ENCODE peak calls at places on chromosome 18, in four cellular contexts. I is GM12878, S is HepG2, U is H1. R is an unnamed sample.

GRCh38 chr18:62177271-62177670 is 9.6 kb downstream of the PIGN start:
- DNase-seq in U (no peak), S (no peak), I (no peak), R (no peak)

GRCh38 chr18:69538849-69539248 is 138.2 kb downstream of the DOK6 start:
- DNase-seq in S (no peak), U (no peak), I (no peak), R (no peak)

GRCh38 chr18:12246849-12247808 is 7.0 kb upstream of the CIDEA start:
- DNase-seq in I (no peak), S (peak), U (peak), R (peak)

GRCh38 chr18:34592961-34593382 is 117.1 kb upstream of the DTNA start:
- DNase-seq in U (no peak), I (no peak), S (no peak), R (no peak)

GRCh38 chr18:80241919-80242777 is 5.2 kb downstream of the PARD6G start:
- DNase-seq in U (no peak), I (no peak), S (no peak), R (no peak)

GRCh38 chr18:14912967-14913366 is 165.0 kb downstream of the ANKRD30B start:
- DNase-seq in S (no peak), I (no peak), U (no peak), R (no peak)

GRCh38 chr18:48295586-48296311 is 113.4 kb downstream of the ZBTB7C start:
- DNase-seq in I (no peak), S (peak), U (no peak), R (no peak)

GRCh38 chr18:51621103-51621969 is 423.9 kb upstream of the MEX3C start:
- DNase-seq in U (peak), I (peak), S (peak), R (peak)

GRCh38 chr18:7117390-7118355 is at the start of gene LAMA1:
- DNase-seq in S (no peak), U (peak), I (no peak), R (no peak)

GRCh38 chr18:63138469-63139340 is 180.9 kb downstream of the BCL2 start:
- DNase-seq in U (peak), S (no peak), I (peak), R (peak)

GRCh38 chr18:36096955-36097354 is 29.6 kb upstream of the RPRD1A start:
- DNase-seq in U (no peak), S (no peak), I (no peak), R (no peak)

GRCh38 chr18:6628189-6628588 is 101.3 kb upstream of the ARHGAP28 start:
- DNase-seq in U (no peak), S (no peak), I (no peak), R (no peak)

GRCh38 chr18:64271264-64271663 is 122.4 kb upstream of the LINC00305 start:
- DNase-seq in U (no peak), S (no peak), I (no peak), R (no peak)

GRCh38 chr18:59026364-59026763 is 113.3 kb upstream of the SEC11C start:
- DNase-seq in U (no peak), S (no peak), I (no peak), R (no peak)

GRCh38 chr18:79585395-79586370 is 93.9 kb upstream of the CTDP1 start:
- DNase-seq in S (no peak), I (no peak), U (no peak), R (peak)

GRCh38 chr18:8162797-8163196 is 446.4 kb upstream of the RAB12 start:
- DNase-seq in S (no peak), U (no peak), I (no peak), R (no peak)

GRCh38 chr18:72652990-72653593 is 109.0 kb upstream of the CBLN2 start:
- DNase-seq in S (peak), I (no peak), U (peak), R (peak)

GRCh38 chr18:5853253-5853652 is 42.1 kb downstream of the TMEM200C start:
- DNase-seq in U (no peak), S (no peak), I (no peak), R (no peak)

GRCh38 chr18:79465392-79465991 is 69.8 kb downstream of the NFATC1 start:
- DNase-seq in S (no peak), I (peak), U (no peak), R (no peak)

GRCh38 chr18:54521846-54522245 is 69.2 kb upstream of the DYNAP start:
- DNase-seq in S (no peak), U (no peak), I (no peak), R (no peak)
- TF ChIP-seq BRCA1 in S (no peak), U (no peak), I (no peak), R (no peak)

GRCh38 chr18:11147962-11148654 is 1.3 kb downstream of the PIEZO2 start:
- DNase-seq in I (no peak), U (no peak), S (no peak), R (no peak)
- TF ChIP-seq CEBPB in I (no peak), U (no peak), S (no peak), R (no peak)

GRCh38 chr18:3604260-3604625 is 154.3 kb downstream of the TGIF1 start:
- DNase-seq in U (no peak), S (no peak), I (no peak), R (no peak)

GRCh38 chr18:3604626-3605408 is 154.8 kb downstream of the TGIF1 start:
- DNase-seq in I (peak), S (peak), U (no peak), R (no peak)

GRCh38 chr18:3607309-3608098 is 157.5 kb downstream of the TGIF1 start:
- DNase-seq in I (no peak), S (no peak), U (no peak), R (no peak)

GRCh38 chr18:3603460-3604259 is 153.7 kb downstream of the TGIF1 start:
- DNase-seq in U (peak), I (no peak), S (peak), R (peak)

DNA sequence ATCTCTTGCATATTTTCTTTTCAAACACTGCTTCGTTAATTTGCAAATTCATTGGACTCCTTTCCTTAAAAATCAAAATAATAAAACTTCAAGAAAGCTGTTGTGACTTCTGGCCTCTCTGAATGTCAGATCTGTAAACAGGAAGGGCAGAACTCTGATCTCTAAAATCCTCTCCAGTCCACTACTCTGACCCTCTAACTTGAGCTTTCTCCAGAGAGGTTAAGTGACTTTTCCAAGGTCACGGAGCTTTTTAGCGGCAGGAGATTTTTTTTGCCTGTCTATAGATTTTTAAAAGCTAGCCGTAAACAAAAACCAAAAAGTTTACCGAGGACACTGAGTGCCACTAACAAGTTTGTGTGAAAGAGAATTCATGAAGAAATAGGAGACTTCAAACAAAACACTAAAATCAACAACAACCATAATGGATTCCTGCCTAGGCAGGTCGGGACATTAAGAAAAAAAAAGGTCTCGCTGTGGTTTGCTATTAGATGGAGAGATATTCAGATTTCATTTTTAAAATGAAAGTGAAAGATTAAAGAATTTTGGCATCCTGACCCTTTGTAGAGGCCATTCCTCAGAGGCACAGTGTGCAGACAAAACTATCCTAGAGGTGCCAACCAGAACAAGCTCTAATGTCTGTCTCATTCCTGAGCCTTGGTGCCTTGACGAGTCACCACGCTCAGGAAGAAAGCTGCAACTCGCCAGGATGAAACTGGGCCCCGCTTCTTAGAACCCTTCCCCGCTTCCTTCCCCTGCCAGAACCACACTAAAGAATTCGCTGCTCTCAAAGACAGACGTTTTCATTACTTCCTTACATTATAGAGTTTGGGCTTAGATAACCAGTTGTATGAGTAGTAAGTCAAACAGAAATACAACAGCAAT is 155.8 kb downstream of the TGIF1 start:
- DNase-seq in S (no peak), U (no peak), I (no peak), R (no peak)
- TF ChIP-seq BRCA1 in S (no peak), U (no peak), I (no peak), R (no peak)

GRCh38 chr18:808086-808485 is 4.0 kb downstream of the YES1 start:
- DNase-seq in U (no peak), S (no peak), I (no peak), R (peak)
- TF ChIP-seq CEBPB in U (no peak), S (no peak), I (no peak), R (no peak)

GRCh38 chr18:50571606-50572005 is 11.7 kb downstream of the MAPK4 start:
- DNase-seq in S (no peak), U (no peak), I (no peak), R (no peak)
- TF ChIP-seq BRCA1 in S (no peak), U (no peak), I (no peak), R (no peak)

GRCh38 chr18:29874519-29875098 is 1167.9 kb downstream of the DSC3 start:
- DNase-seq in I (no peak), U (no peak), S (peak), R (peak)
- TF ChIP-seq CEBPB in I (no peak), U (no peak), S (no peak), R (no peak)

DNA sequence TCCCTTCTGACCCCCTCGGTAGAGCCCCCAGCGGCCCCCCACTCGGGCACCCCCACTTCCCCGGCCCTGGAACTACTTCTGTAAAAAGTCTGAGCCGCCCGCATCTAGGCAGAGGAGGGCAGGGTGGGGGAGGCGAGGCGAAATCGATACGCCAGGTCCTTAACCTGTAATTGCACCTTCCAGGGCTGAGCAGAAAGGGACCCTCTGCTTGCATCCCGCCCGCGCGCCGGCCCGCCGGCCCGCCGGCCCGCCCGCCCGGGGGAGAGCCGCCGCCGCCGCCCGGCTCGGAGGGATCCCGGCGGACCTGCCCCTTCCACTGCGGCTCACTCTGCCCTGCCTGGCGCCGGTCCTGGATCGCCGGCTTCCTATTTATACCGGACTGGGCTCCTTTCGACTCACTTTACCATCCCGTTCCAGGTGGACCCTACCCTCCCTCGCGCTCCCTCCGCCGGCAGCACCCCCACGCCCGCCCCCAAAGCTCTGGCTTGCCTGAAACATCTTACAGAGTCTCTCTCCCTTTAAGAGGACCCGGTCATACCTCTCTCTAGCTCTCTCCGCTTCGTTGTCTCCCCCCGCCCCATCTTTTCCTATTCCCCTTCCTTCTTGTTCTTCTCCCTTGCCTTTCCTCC is 838 bp downstream of the KLHL14 start:
- DNase-seq in S (no peak), I (no peak), U (no peak), R (no peak)
- TF ChIP-seq BRCA1 in S (no peak), I (no peak), U (no peak), R (no peak)

DNA sequence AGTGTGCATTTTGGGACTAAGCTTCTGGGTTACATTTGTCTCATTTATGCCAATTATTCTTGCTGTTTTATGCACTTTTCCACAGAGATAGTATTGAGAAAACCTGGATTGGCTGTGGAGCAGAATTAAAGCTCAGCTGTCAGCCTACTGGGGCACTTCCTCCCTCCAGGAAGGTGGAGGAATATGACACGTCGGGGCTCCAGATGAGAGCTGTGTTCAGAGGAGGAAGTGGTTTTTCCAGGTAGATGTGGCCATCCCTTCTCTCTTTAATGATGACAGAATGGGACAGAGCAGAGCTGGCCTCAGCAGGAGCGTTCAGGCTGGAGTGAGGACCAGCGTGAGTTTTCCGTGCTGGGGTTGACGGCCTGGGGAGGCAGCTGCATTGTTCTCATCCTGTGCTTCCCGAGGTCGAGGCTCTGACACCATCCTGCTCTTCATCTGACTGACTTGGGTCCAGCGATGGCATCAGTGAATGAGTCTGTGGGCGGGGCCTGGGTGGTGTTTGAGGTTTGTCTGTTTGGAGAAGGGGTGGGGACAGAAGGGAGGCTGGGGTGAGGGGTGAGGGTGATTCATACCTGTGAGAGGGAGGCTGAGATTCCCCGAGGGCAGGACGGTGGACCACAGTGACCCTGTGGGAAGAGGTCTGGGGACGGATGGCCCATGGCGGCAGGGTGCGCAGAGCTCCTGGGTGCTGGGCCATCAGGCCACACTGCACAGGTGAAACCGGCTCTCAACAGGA is 207.0 kb downstream of the LDLRAD4 start:
- DNase-seq in I (no peak), S (no peak), U (no peak), R (no peak)
- TF ChIP-seq CEBPB in I (no peak), S (no peak), U (no peak), R (no peak)

GRCh38 chr18:75207298-75208054 is 1.5 kb downstream of the PTGR3 start:
- DNase-seq in I (no peak), S (peak), U (no peak), R (peak)
- TF ChIP-seq BRCA1 in I (no peak), S (no peak), U (no peak), R (no peak)

GRCh38 chr18:49898421-49898820 is 85.1 kb upstream of the ACAA2 start:
- DNase-seq in I (no peak), S (peak), U (no peak), R (peak)
- TF ChIP-seq CEBPB in I (no peak), S (no peak), U (no peak), R (no peak)

R was measured in K562.